ENCODE peak calls at places on chromosomes 6 and 20, in five cellular contexts. O is myocyte, T is AG09319, M is NCI-H446 treated with DMSO at 0.1 percent for 48 hours, E is caudate nucleus. V is an unnamed sample.

GRCh38 chr6:138986578-138986977 is 1.5 kb downstream of the REPS1 start:
- DNase-seq in O (peak), T (no peak), M (no peak), E (no peak), V (no peak)

GRCh38 chr6:102068349-102068748 is 674.8 kb downstream of the GRIK2 start:
- DNase-seq in O (no peak), T (no peak), M (no peak), E (no peak), V (no peak)

GRCh38 chr6:35396991-35397390 is 54.6 kb downstream of the PPARD start:
- DNase-seq in O (no peak), T (no peak), M (no peak), E (no peak), V (no peak)

GRCh38 chr20:46057856-46058655 is 29.0 kb downstream of the SLC12A5 start:
- DNase-seq in O (no peak), T (no peak), M (no peak), E (peak), V (no peak)

GRCh38 chr20:25299801-25300200 is 51.9 kb downstream of the PYGB start:
- DNase-seq in O (peak), T (no peak), M (no peak), E (no peak), V (no peak)

GRCh38 chr20:7327815-7328214 is 560.3 kb downstream of the BMP2 start:
- DNase-seq in O (no peak), T (no peak), M (no peak), E (no peak), V (no peak)

GRCh38 chr20:10297223-10297622 is 78.6 kb downstream of the SNAP25 start:
- DNase-seq in O (no peak), T (no peak), M (no peak), E (no peak), V (no peak)

GRCh38 chr6:125312478-125312877 is 10.7 kb upstream of the HDDC2 start:
- DNase-seq in O (no peak), T (no peak), M (no peak), E (no peak), V (no peak)

GRCh38 chr6:162177733-162178132 is 549.8 kb downstream of the PRKN start:
- DNase-seq in O (peak), T (peak), M (no peak), E (peak), V (no peak)

GRCh38 chr6:14770572-14770971 is 475.3 kb upstream of the JARID2 start:
- DNase-seq in O (peak), T (peak), M (no peak), E (no peak), V (no peak)

GRCh38 chr6:1538810-1539482 is 70.8 kb upstream of the FOXC1 start:
- DNase-seq in O (no peak), T (no peak), M (no peak), E (no peak), V (no peak)

GRCh38 chr6:153172815-153173214 is 41.7 kb upstream of the RGS17 start:
- DNase-seq in O (no peak), T (no peak), M (no peak), E (no peak), V (no peak)

GRCh38 chr6:44020664-44021425 is 106.4 kb downstream of the MRPL14 start:
- DNase-seq in O (no peak), T (no peak), M (no peak), E (no peak), V (no peak)

GRCh38 chr6:43077981-43078411 is 1.9 kb downstream of the PTK7 start:
- DNase-seq in O (no peak), T (no peak), M (no peak), E (no peak), V (no peak)

GRCh38 chr6:108771421-108771820 is 76.8 kb upstream of the ARMC2 start:
- DNase-seq in O (peak), T (peak), M (peak), E (no peak), V (no peak)

GRCh38 chr6:40962241-40962640 is 76.8 kb downstream of the UNC5CL start:
- DNase-seq in O (peak), T (peak), M (peak), E (no peak), V (no peak)

GRCh38 chr20:13788167-13788834 is 3.5 kb downstream of the NDUFAF5 start:
- DNase-seq in O (peak), T (no peak), M (peak), E (no peak), V (peak)

GRCh38 chr6:23031986-23032385 is 462.6 kb downstream of the HDGFL1 start:
- DNase-seq in O (no peak), T (peak), M (no peak), E (no peak), V (no peak)

GRCh38 chr6:157343732-157344131 is 20.4 kb upstream of the TMEM242 start:
- DNase-seq in O (no peak), T (no peak), M (no peak), E (no peak), V (no peak)